ENCODE peak calls at places on chromosomes 12 and 14, in eight cellular contexts. P is OCI-LY7, K is upper lobe of right lung, T is activated B cell treated with CpG ODN at 0.5 μM for 24 hours, W is AG09319, F is Peyer's patch, J is neural crest cell, G is esophagus muscularis mucosa. A is an unnamed sample.
A peak's percentile ranks its signal among the peaks of the same experiment; 100 is the strongest.

GRCh38 chr14:78697341-78697740 is 527.2 kb downstream of the NRXN3 start:
- DNase-seq in W (peak; percentile 4), K (no peak), G (no peak), P (peak; percentile 7), T (no peak), J (no peak), F (no peak), A (peak; percentile 10)

GRCh38 chr14:26175659-26176058 is 422.2 kb downstream of the NOVA1 start:
- DNase-seq in J (no peak), K (no peak), T (no peak), F (no peak), W (no peak), P (no peak), G (no peak), A (no peak)

GRCh38 chr12:108589028-108589839 is 8.7 kb downstream of the TMEM119 start:
- DNase-seq in J (no peak), G (no peak), P (no peak), W (peak; percentile 38), K (peak; percentile 32), T (no peak), F (no peak), A (no peak)

GRCh38 chr12:6854036-6854435 is 2.1 kb downstream of the USP5 start:
- DNase-seq in P (no peak), K (no peak), W (no peak), G (no peak), F (no peak), T (no peak), J (no peak), A (no peak)

GRCh38 chr14:33432407-33433023 is 493.8 kb downstream of the NPAS3 start:
- DNase-seq in G (no peak), K (no peak), W (peak; percentile 14), J (no peak), F (peak; percentile 51), T (no peak), P (peak; percentile 41), A (no peak)

GRCh38 chr12:179885-180284 is 34.1 kb downstream of the SLC6A12 start:
- DNase-seq in T (no peak), W (no peak), P (no peak), F (no peak), G (no peak), J (no peak), K (no peak), A (no peak)

GRCh38 chr12:111607239-111607638 is 8.1 kb upstream of the ATXN2 start:
- DNase-seq in G (no peak), W (no peak), P (no peak), J (no peak), T (no peak), K (no peak), F (no peak), A (no peak)

GRCh38 chr12:22538336-22538735 is 6.0 kb downstream of the C2CD5 start:
- DNase-seq in G (no peak), W (no peak), T (no peak), J (no peak), K (no peak), P (no peak), F (no peak), A (no peak)

GRCh38 chr14:81625343-81625742 is 91.7 kb upstream of the SEL1L start:
- DNase-seq in G (no peak), K (no peak), W (no peak), F (no peak), P (peak; percentile 65), J (no peak), T (no peak), A (peak; percentile 40)

GRCh38 chr12:127383281-127383680 is 883.7 kb upstream of the TMEM132C start:
- DNase-seq in G (no peak), W (peak; percentile 14), T (no peak), K (no peak), J (no peak), P (no peak), F (no peak), A (no peak)

GRCh38 chr12:1911598-1912575 is 6.6 kb downstream of the CACNA2D4 start:
- DNase-seq in J (no peak), T (no peak), P (no peak), K (no peak), F (no peak), W (no peak), G (peak; percentile 89), A (peak; percentile 8)

GRCh38 chr12:61857968-61858367 is 402.2 kb upstream of the USP15 start:
- DNase-seq in J (no peak), W (no peak), T (no peak), F (no peak), P (no peak), K (no peak), G (no peak), A (no peak)

GRCh38 chr12:89346741-89347324 is 5.5 kb downstream of the DUSP6 start:
- DNase-seq in W (no peak), T (no peak), J (no peak), K (no peak), G (no peak), F (peak; percentile 56), P (no peak), A (no peak)

GRCh38 chr12:101165319-101165718 is 44.7 kb downstream of the SLC5A8 start:
- DNase-seq in J (no peak), F (no peak), T (no peak), K (no peak), P (no peak), G (no peak), W (no peak), A (no peak)

GRCh38 chr12:82473111-82473754 is 114.9 kb downstream of the METTL25 start:
- DNase-seq in G (no peak), P (no peak), T (no peak), W (no peak), K (no peak), J (no peak), F (no peak), A (no peak)

GRCh38 chr12:2251485-2252179 is 198.8 kb downstream of the CACNA1C start:
- DNase-seq in P (peak; percentile 46), G (no peak), K (no peak), J (no peak), W (no peak), T (no peak), F (no peak), A (no peak)

GRCh38 chr14:40213701-40214100 is 781.5 kb upstream of the FBXO33 start:
- DNase-seq in G (no peak), P (no peak), J (no peak), W (no peak), T (no peak), F (no peak), K (no peak), A (no peak)

GRCh38 chr14:20454645-20455354 is at the start of the genes APEX1 and OSGEP:
- DNase-seq in T (peak; percentile 88), P (peak; percentile 100), F (peak; percentile 99), K (peak; percentile 99), W (peak; percentile 98), J (peak; percentile 92), G (peak; percentile 100), A (peak; percentile 96)
- TF ChIP-seq CTCF in T (no peak), P (no peak), F (no peak), K (no peak), W (no peak), J (no peak), G (no peak), A (no peak)

GRCh38 chr12:132923356-132923909 is 32.7 kb downstream of the ZNF605 start:
- DNase-seq in P (no peak), W (no peak), G (no peak), K (no peak), J (no peak), F (no peak), T (no peak), A (no peak)

GRCh38 chr12:132922676-132923075 is 33.4 kb downstream of the ZNF605 start:
- DNase-seq in K (no peak), W (no peak), F (no peak), P (no peak), J (no peak), T (no peak), G (no peak), A (no peak)

GRCh38 chr12:132924356-132924755 is 31.8 kb downstream of the ZNF605 start:
- DNase-seq in G (no peak), F (no peak), W (no peak), J (no peak), P (no peak), K (no peak), T (no peak), A (no peak)

GRCh38 chr12:132918680-132919079 is 31.3 kb upstream of the CHFR start:
- DNase-seq in W (no peak), F (no peak), P (no peak), J (no peak), K (no peak), T (no peak), G (no peak), A (no peak)

GRCh38 chr12:132921685-132922084 is 34.3 kb upstream of the CHFR start:
- DNase-seq in K (no peak), F (no peak), W (no peak), J (no peak), G (no peak), P (no peak), T (no peak), A (no peak)
- TF ChIP-seq CTCF in K (no peak), F (no peak), W (no peak), J (peak; percentile 26), G (peak; percentile 42), P (peak; percentile 77), T (no peak), A (no peak)

DNA sequence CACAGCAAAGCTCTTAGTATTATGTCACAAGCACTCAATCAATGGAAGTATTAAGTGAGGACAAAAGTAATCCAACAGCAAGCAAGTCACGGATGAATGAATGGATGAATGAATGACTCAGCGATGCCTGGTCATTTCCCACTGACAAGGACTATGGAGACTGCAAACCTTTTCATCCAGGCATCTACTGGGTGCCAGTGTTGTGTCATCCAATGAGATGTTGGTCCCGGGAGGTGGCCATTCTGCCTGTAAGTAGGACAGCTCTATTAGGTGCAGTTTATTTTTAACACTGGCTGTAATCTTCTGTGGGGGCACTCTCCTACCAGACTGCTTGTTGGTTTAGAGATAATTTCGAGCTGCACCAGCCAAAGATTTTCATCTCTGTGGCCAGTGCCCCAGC is 39.4 kb downstream of the STAB2 start:
- DNase-seq in W (peak; percentile 10), K (no peak), J (no peak), T (no peak), F (peak; percentile 71), P (no peak), G (peak; percentile 94), A (no peak)
- TF ChIP-seq CTCF in W (peak; percentile 31), K (peak; percentile 13), J (peak; percentile 43), T (no peak), F (no peak), P (no peak), G (peak; percentile 62), A (no peak)

DNA sequence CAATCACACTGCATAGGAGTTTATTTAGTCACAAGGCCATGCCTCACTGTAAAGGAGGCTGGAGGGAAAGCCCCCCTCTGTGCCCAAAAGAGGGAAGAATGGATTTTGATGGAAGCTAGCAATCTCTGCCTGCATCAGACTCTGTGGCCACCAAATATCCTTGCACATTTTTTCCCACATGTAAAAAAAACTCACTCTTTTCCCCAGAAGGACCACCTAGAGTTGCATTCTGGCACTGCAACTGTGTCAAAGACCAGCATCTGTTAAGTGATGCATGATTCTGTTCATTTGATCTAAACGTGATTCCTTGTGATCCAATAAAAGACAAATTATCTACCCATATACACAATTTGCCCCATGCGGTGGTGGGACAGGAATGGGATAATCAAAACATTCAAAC is 8.0 kb downstream of the RHOJ start:
- DNase-seq in F (no peak), K (no peak), G (no peak), P (no peak), W (no peak), T (no peak), J (no peak), A (no peak)
- TF ChIP-seq CTCF in F (no peak), K (no peak), G (no peak), P (peak; percentile 29), W (no peak), T (no peak), J (peak; percentile 50), A (no peak)

GRCh38 chr12:84826925-84827324 is 85.7 kb downstream of the SLC6A15 start:
- DNase-seq in P (no peak), T (no peak), K (no peak), J (no peak), G (no peak), W (no peak), F (no peak), A (no peak)
- TF ChIP-seq CTCF in P (no peak), T (no peak), K (no peak), J (no peak), G (no peak), W (no peak), F (no peak), A (no peak)